ENCODE peak calls at places on chromosomes 12 and 14, in six cellular contexts. S is activated CD4-positive, alpha-beta T cell treated with anti-CD3 and anti-CD28 coated beads for 24 hours; C is EL; Z is AG08395; H is IMR-90; Y is foreskin fibroblast. V is an unnamed sample.

GRCh38 chr14:71143391-71144290 is 236.4 kb downstream of the PCNX1 start:
- DNase-seq in S (no peak), C (peak), Z (peak), H (peak), Y (peak), V (no peak)

GRCh38 chr12:117699118-117699517 is 269.7 kb downstream of the KSR2 start:
- DNase-seq in S (no peak), C (no peak), Z (no peak), H (no peak), Y (no peak), V (no peak)

GRCh38 chr12:49559011-49559675 is 8.8 kb downstream of the MCRS1 start:
- DNase-seq in S (no peak), C (no peak), Z (no peak), H (no peak), Y (no peak), V (no peak)

GRCh38 chr14:71415404-71415690 is 508.1 kb downstream of the PCNX1 start:
- DNase-seq in S (no peak), C (peak), Z (peak), H (peak), Y (peak), V (no peak)

GRCh38 chr12:115163710-115164109 is 479.7 kb upstream of the TBX3 start:
- DNase-seq in S (no peak), C (no peak), Z (no peak), H (no peak), Y (no peak), V (no peak)

GRCh38 chr12:15074351-15074750 is 101.5 kb downstream of the PDE6H start:
- DNase-seq in S (no peak), C (no peak), Z (no peak), H (peak), Y (no peak), V (no peak)

GRCh38 chr12:92257261-92257660 is 111.6 kb upstream of the BTG1 start:
- DNase-seq in S (no peak), C (no peak), Z (no peak), H (no peak), Y (no peak), V (no peak)

GRCh38 chr12:48824112-48824511 is 5.8 kb downstream of the CACNB3 start:
- DNase-seq in S (no peak), C (no peak), Z (no peak), H (no peak), Y (no peak), V (no peak)

GRCh38 chr14:101202627-101203404 is 299.3 kb upstream of the RTL1 start:
- DNase-seq in S (no peak), C (no peak), Z (no peak), H (no peak), Y (no peak), V (no peak)

GRCh38 chr12:92961949-92962348 is 32.9 kb upstream of the EEA1 start:
- DNase-seq in S (no peak), C (peak), Z (peak), H (peak), Y (no peak), V (peak)

GRCh38 chr12:104958946-104959841 is 1.1 kb upstream of the SLC41A2 start:
- DNase-seq in S (no peak), C (peak), Z (peak), H (peak), Y (peak), V (peak)

GRCh38 chr12:88247241-88247643 is 105.1 kb downstream of the TMTC3 start:
- DNase-seq in S (no peak), C (peak), Z (peak), H (peak), Y (peak), V (peak)

GRCh38 chr12:68303850-68304249 is 28.3 kb downstream of the MDM1 start:
- DNase-seq in S (no peak), C (no peak), Z (no peak), H (peak), Y (peak), V (no peak)

GRCh38 chr14:66315548-66315947 is 170.6 kb upstream of the CCDC196 start:
- DNase-seq in S (no peak), C (no peak), Z (no peak), H (no peak), Y (no peak), V (no peak)

GRCh38 chr12:89642959-89643358 is 65.7 kb downstream of the ATP2B1 start:
- DNase-seq in S (no peak), C (no peak), Z (no peak), H (no peak), Y (no peak), V (no peak)

GRCh38 chr12:92769124-92769901 is 66.5 kb downstream of the PLEKHG7 start:
- DNase-seq in S (no peak), C (no peak), Z (no peak), H (no peak), Y (no peak), V (no peak)

GRCh38 chr12:32455607-32456063 is 56.3 kb downstream of the FGD4 start:
- DNase-seq in S (no peak), C (peak), Z (peak), H (peak), Y (peak), V (no peak)

GRCh38 chr12:130198026-130198662 is 35.9 kb downstream of the FZD10 start:
- DNase-seq in S (no peak), C (no peak), Z (no peak), H (no peak), Y (no peak), V (no peak)

GRCh38 chr12:124302807-124303578 is 8.1 kb downstream of the RFLNA start:
- DNase-seq in S (no peak), C (no peak), Z (no peak), H (no peak), Y (no peak), V (no peak)

GRCh38 chr12:82461851-82462250 is 103.5 kb downstream of the METTL25 start:
- DNase-seq in S (no peak), C (no peak), Z (no peak), H (peak), Y (no peak), V (no peak)

GRCh38 chr12:75848533-75848932 is 183.0 kb downstream of the PHLDA1 start:
- DNase-seq in S (no peak), C (no peak), Z (no peak), H (peak), Y (no peak), V (no peak)

GRCh38 chr14:67940894-67941455 is 121.4 kb downstream of the RAD51B start:
- DNase-seq in S (no peak), C (peak), Z (peak), H (peak), Y (peak), V (peak)

GRCh38 chr14:96383445-96383844 is 8.5 kb upstream of the AK7 start:
- DNase-seq in S (no peak), C (no peak), Z (no peak), H (peak), Y (no peak), V (no peak)

GRCh38 chr14:89699076-89699475 is 255.5 kb downstream of the EFCAB11 start:
- DNase-seq in S (no peak), C (no peak), Z (no peak), H (no peak), Y (no peak), V (no peak)

GRCh38 chr14:20493634-20494033 is 11.7 kb upstream of the RNASE10 start:
- DNase-seq in S (no peak), C (no peak), Z (no peak), H (no peak), Y (no peak), V (no peak)

GRCh38 chr12:78002878-78003277 is 172.2 kb downstream of the NAV3 start:
- DNase-seq in S (no peak), C (no peak), Z (no peak), H (peak), Y (no peak), V (no peak)

GRCh38 chr12:79298511-79298910 is 392.3 kb downstream of the PAWR start:
- DNase-seq in S (no peak), C (no peak), Z (no peak), H (peak), Y (no peak), V (no peak)

GRCh38 chr12:123478762-123479161 is 20.8 kb downstream of the SNRNP35 start:
- DNase-seq in S (no peak), C (peak), Z (peak), H (peak), Y (peak), V (peak)

GRCh38 chr14:30669594-30669993 is 47.5 kb downstream of the SCFD1 start:
- DNase-seq in S (no peak), C (no peak), Z (no peak), H (no peak), Y (no peak), V (no peak)

GRCh38 chr12:49055978-49056754 is 4.4 kb downstream of the KMT2D start:
- DNase-seq in S (no peak), C (peak), Z (peak), H (peak), Y (peak), V (no peak)

GRCh38 chr12:123905319-123905925 is 67.2 kb downstream of the CCDC92 start:
- DNase-seq in S (peak), C (peak), Z (peak), H (peak), Y (peak), V (peak)

V was measured in MG63.